ENCODE peak calls at places on chromosomes 6 and 20, in six cellular contexts. K is HCT116, G is H1, U is NT2/D1, E is K562, F is GM12878. H is an unnamed sample.
A peak's percentile ranks its signal among the peaks of the same experiment; 100 is the strongest.

GRCh38 chr20:49230575-49231211 is 11.5 kb downstream of the DDX27 start:
- DNase-seq in K (no peak), G (no peak), U (peak; percentile 55), E (no peak), F (no peak), H (no peak)

GRCh38 chr6:22657341-22657985 is 88.1 kb downstream of the HDGFL1 start:
- DNase-seq in K (no peak), G (no peak), U (no peak), E (no peak), F (peak; percentile 17), H (peak; percentile 56)

GRCh38 chr6:137883400-137883888 is 16.4 kb downstream of the TNFAIP3 start:
- DNase-seq in K (no peak), G (no peak), U (no peak), E (no peak), F (no peak), H (no peak)

GRCh38 chr6:44285552-44286284 is 15.5 kb downstream of the TMEM151B start:
- DNase-seq in K (no peak), G (no peak), U (no peak), E (no peak), F (no peak), H (no peak)

GRCh38 chr6:148657053-148657452 is 89.8 kb upstream of the UST start:
- DNase-seq in K (no peak), G (no peak), U (no peak), E (no peak), F (no peak), H (no peak)

GRCh38 chr6:145315982-145316600 is 419.2 kb downstream of the EPM2A start:
- DNase-seq in K (no peak), G (no peak), U (peak; percentile 25), E (no peak), F (no peak), H (no peak)

GRCh38 chr6:73395875-73396274 is 1.2 kb downstream of the DDX43 start:
- DNase-seq in K (no peak), G (no peak), U (no peak), E (no peak), F (no peak), H (no peak)

GRCh38 chr20:21521596-21522478 is 8.0 kb upstream of the NKX2-2 start:
- DNase-seq in K (no peak), G (no peak), U (no peak), E (no peak), F (no peak), H (no peak)

GRCh38 chr6:119307041-119307440 is 42.5 kb downstream of the MAN1A1 start:
- DNase-seq in K (no peak), G (no peak), U (no peak), E (no peak), F (no peak), H (no peak)

GRCh38 chr20:45704969-45705637 is at the start of gene WFDC10B:
- DNase-seq in K (no peak), G (no peak), U (no peak), E (no peak), F (no peak), H (no peak)

GRCh38 chr6:118295336-118295735 is 252.8 kb upstream of the PLN start:
- DNase-seq in K (no peak), G (no peak), U (no peak), E (no peak), F (no peak), H (no peak)

GRCh38 chr6:37145443-37145842 is 24.5 kb upstream of the PIM1 start:
- DNase-seq in K (no peak), G (no peak), U (no peak), E (no peak), F (no peak), H (no peak)

GRCh38 chr6:79808846-79809245 is 138.5 kb downstream of the ELOVL4 start:
- DNase-seq in K (no peak), G (no peak), U (no peak), E (no peak), F (no peak), H (no peak)

GRCh38 chr20:56003111-56003800 is 2.1 kb downstream of the CBLN4 start:
- DNase-seq in K (no peak), G (no peak), U (peak; percentile 30), E (no peak), F (no peak), H (no peak)

GRCh38 chr20:50335105-50335504 is 144.5 kb downstream of the CEBPB start:
- DNase-seq in K (peak; percentile 68), G (no peak), U (peak; percentile 16), E (peak; percentile 50), F (no peak), H (peak; percentile 91)

GRCh38 chr6:20364327-20364726 is 37.4 kb upstream of the E2F3 start:
- DNase-seq in K (no peak), G (no peak), U (no peak), E (no peak), F (no peak), H (no peak)

GRCh38 chr20:46399401-46399800 is 7.0 kb downstream of the ELMO2 start:
- DNase-seq in K (no peak), G (no peak), U (no peak), E (no peak), F (no peak), H (no peak)

GRCh38 chr6:42727627-42728026 is 5.2 kb upstream of the PRPH2 start:
- DNase-seq in K (no peak), G (no peak), U (no peak), E (no peak), F (no peak), H (no peak)

GRCh38 chr6:133740784-133741183 is 148.1 kb upstream of the TCF21 start:
- DNase-seq in K (no peak), G (no peak), U (no peak), E (no peak), F (no peak), H (no peak)

GRCh38 chr6:70834520-70834919 is 122.3 kb downstream of the B3GAT2 start:
- DNase-seq in K (no peak), G (no peak), U (no peak), E (no peak), F (no peak), H (no peak)

GRCh38 chr6:90005048-90005827 is 111.0 kb downstream of the GJA10 start:
- DNase-seq in K (no peak), G (no peak), U (no peak), E (no peak), F (no peak), H (no peak)

GRCh38 chr6:52407467-52407866 is 12.7 kb upstream of the EFHC1 start:
- DNase-seq in K (no peak), G (no peak), U (no peak), E (peak; percentile 31), F (no peak), H (peak; percentile 68)

GRCh38 chr6:43246301-43247114 is 3.2 kb downstream of the TTBK1 start:
- DNase-seq in K (peak; percentile 10), G (peak; percentile 82), U (peak; percentile 40), E (peak; percentile 66), F (no peak), H (peak; percentile 55)

GRCh38 chr20:38838326-38838725 is 32.8 kb downstream of the PPP1R16B start:
- DNase-seq in K (no peak), G (no peak), U (no peak), E (no peak), F (no peak), H (no peak)
- TF ChIP-seq ZNF274 in K (no peak), G (no peak), U (no peak), E (no peak), F (no peak), H (no peak)

DNA sequence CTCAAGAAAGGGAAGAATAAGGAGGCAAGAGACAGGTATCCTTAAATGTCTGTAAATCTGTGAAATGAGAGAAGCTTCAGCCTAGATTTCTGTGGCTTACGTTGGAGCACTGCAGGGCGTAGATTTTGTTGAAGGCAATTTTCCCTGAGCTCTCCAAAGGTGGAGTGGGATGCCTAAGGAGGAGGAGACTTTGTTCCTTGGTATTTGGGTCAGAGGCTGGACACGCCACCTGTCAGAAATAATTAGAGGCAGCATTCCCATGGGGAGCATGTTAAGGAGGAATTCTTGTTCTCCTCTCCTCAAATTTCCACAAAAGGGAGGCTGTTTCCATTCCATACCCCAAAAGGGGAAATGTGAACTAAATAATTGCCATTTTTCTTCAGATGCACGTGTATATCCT is 11.1 kb upstream of the SCGN start:
- DNase-seq in K (no peak), G (no peak), U (no peak), E (no peak), F (no peak), H (no peak)
- H3K4me1 ChIP-seq in K (no peaks in the 10 kb centered on the region), G (no peaks in the 10 kb centered on the region), U (no peaks in the 10 kb centered on the region), E (no peaks in the 10 kb centered on the region), F (no peaks in the 10 kb centered on the region), H (peaks cover 96% of the 10 kb centered on the region)

DNA sequence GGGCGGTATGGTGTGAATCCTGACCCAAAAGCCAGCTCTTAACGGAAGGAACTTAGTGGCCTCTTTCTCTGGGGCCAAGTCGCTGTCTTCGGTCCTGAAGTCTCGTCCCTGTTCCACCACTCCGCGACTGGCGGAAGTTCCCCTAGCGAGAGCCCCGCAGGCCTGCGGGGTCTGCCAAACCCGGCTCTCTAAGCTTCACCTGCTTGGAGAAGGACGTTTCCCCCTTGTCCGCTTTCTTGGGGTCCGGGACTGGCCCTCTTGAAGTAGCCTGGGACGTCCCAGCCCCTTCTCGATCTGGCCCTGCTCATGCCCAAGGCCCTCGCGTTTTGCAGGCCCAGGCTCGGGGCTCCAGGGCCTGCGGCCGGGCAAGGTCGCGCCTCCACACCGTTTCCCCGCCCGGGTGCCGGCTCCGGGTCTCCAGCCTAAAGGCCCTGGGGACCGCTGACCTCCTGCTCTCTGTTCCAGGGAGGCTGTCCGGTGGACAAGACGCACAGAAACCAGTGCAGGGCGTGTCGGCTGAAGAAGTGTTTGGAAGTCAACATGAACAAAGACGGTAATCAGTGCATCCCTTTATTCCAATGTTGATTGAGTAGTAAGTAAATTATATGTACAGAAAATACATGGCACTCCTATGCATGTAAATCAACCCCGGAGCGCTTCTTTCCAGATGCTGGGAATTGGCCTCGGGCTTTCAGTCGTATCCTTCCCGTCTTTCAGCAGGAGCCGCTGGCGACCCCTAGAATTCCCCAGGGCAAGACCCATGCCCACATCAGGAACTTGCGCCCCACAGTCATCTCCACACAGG is 8.8 kb downstream of the NR2E1 start:
- DNase-seq in K (no peak), G (no peak), U (no peak), E (no peak), F (no peak), H (no peak)
- TF ChIP-seq ZNF274 in K (no peak), G (no peak), U (no peak), E (no peak), F (no peak), H (no peak)

DNA sequence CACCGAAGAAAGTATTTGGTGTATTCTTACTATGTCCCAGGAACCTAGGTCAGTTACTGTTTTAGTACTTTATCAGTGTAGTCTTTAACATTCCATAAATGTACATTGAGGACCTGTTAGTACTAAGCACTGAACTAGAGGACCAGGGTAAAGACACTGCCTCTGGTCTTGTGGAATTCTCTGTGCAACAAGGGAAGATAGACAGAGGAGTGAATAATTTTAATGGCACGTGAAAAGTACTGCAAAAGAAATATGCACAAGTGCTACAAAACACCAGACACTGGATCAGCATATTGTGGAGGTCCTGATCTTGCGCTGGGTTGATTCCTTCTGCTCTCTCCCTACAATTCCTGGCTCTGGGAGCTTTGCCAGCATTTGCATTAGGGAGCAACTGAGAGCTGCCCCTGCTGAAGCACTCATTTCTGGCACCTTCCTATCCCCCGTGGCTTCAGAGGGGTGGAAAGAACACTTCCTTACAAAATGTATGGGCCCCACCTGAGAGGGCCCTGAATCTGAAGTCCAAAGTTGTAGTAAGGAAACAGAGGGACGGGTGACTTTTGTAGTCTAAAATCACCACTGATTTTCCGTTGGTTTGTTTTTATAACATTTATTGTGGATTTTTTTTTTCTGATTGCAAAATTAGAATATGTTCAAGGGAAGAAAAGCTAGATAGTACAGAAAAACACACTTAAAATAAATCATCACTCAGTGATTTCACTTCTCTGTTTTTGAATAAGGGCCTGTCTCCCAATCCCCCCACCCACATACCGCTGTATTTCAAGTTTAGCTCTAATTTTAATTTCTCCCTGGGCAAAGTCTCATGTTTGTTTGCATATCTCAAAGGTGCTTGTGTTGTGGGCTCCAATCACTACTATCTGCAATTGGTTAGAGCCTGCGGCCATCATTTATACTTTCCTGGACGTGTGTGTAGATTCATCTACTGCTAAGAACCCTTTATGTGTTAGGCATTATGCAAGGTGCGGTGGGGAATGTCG is 4.9 kb downstream of the PKIG start:
- DNase-seq in K (no peak), G (no peak), U (no peak), E (no peak), F (no peak), H (no peak)
- H3K4me1 ChIP-seq in K (no peaks in the 10 kb centered on the region), G (peaks cover 15% of the 10 kb centered on the region), U (peaks cover 9% of the 10 kb centered on the region), E (peaks cover 5% of the 10 kb centered on the region), F (peaks cover 64% of the 10 kb centered on the region), H (peaks cover 11% of the 10 kb centered on the region)

H was measured in HepG2.